ENCODE peak calls at places on chromosomes 13 and 19, in eight cellular contexts. N is thoracic aorta; E is naive thymus-derived CD4-positive, alpha-beta T cell; A is CD4-positive, alpha-beta memory T cell; O is GM23248; D is tibial artery; V is right lobe of liver; C is A549. I is an unnamed sample. For H3K9me3, the result is how much of the 10 kb centered on the place peaks cover.

GRCh38 chr13:25916119-25916518 is 135.7 kb downstream of the SHISA2 start:
- DNase-seq in N (no peak), E (no peak), A (no peak), O (no peak), D (no peak), V (no peak), C (no peak), I (no peak)

GRCh38 chr13:109569938-109570711 is 216.3 kb downstream of the IRS2 start:
- DNase-seq in N (no peak), E (peak), A (peak), O (no peak), D (no peak), V (no peak), C (no peak), I (no peak)

GRCh38 chr13:113856716-113857065 is 7.2 kb downstream of the GAS6 start:
- DNase-seq in N (no peak), E (no peak), A (no peak), O (peak), D (peak), V (peak), C (no peak), I (no peak)

GRCh38 chr19:46834984-46835383 is 15.7 kb downstream of the AP2S1 start:
- DNase-seq in N (no peak), E (no peak), A (no peak), O (no peak), D (no peak), V (no peak), C (no peak), I (no peak)

GRCh38 chr13:30617315-30618185 is at the start of gene USPL1:
- DNase-seq in N (peak), E (peak), A (peak), O (peak), D (peak), V (peak), C (peak), I (peak)

GRCh38 chr13:112700291-112701060 is 10.6 kb downstream of the ATP11A start:
- DNase-seq in N (no peak), E (no peak), A (no peak), O (no peak), D (peak), V (no peak), C (no peak), I (no peak)

GRCh38 chr19:2041436-2041685 is 9.7 kb downstream of the MKNK2 start:
- DNase-seq in N (no peak), E (no peak), A (no peak), O (no peak), D (no peak), V (no peak), C (no peak), I (no peak)

GRCh38 chr19:45641274-45642105 is 2.3 kb upstream of the EML2 start:
- DNase-seq in N (no peak), E (no peak), A (peak), O (peak), D (peak), V (peak), C (peak), I (peak)

GRCh38 chr13:43127827-43128226 is 104.4 kb downstream of the DNAJC15 start:
- DNase-seq in N (no peak), E (no peak), A (no peak), O (no peak), D (no peak), V (no peak), C (no peak), I (no peak)

GRCh38 chr13:34931572-34931971 is 10.5 kb upstream of the NBEA start:
- DNase-seq in N (no peak), E (no peak), A (no peak), O (peak), D (no peak), V (no peak), C (no peak), I (no peak)

GRCh38 chr19:40358773-40359172 is 10.3 kb downstream of the PLD3 start:
- DNase-seq in N (no peak), E (no peak), A (no peak), O (no peak), D (no peak), V (peak), C (no peak), I (no peak)

GRCh38 chr19:52959613-52960295 is 2.9 kb downstream of the ZNF816 start:
- DNase-seq in N (no peak), E (no peak), A (no peak), O (no peak), D (peak), V (no peak), C (no peak), I (no peak)

GRCh38 chr19:17873661-17874422 is 2.1 kb downstream of the SLC5A5 start:
- DNase-seq in N (no peak), E (peak), A (peak), O (peak), D (no peak), V (no peak), C (peak), I (no peak)

GRCh38 chr13:46926856-46927625 is 30.2 kb upstream of the HTR2A start:
- DNase-seq in N (no peak), E (no peak), A (no peak), O (peak), D (no peak), V (no peak), C (no peak), I (no peak)

GRCh38 chr19:44196772-44197171 is 15.6 kb upstream of the ZNF227 start:
- DNase-seq in N (no peak), E (no peak), A (no peak), O (no peak), D (no peak), V (no peak), C (no peak), I (no peak)
- H3K9me3 ChIP-seq in N (under half), E (under half), A (under half), O (under half), D (under half), V (under half), C (under half), I (under half)

DNA sequence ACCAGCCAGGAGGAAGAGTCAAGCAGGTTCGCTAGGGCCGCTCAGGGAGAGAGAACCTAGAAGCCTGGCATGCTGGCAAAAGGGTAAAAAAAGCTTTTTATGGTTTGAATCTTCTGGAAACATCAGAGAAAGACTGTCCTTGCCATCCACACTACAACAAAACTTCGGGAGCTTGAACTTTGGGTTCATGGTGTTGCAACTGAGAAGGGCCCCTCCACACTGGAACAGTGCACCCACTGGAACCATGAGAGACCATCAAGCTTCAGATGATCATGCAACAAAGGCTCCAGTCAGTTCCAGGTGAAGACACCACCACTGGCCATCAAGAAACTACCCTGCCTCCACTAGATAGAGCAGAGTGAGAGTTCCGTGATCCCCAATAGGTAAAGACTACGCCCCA is 170.1 kb downstream of the RGCC start:
- DNase-seq in N (no peak), E (no peak), A (no peak), O (no peak), D (no peak), V (no peak), C (no peak), I (no peak)
- H3K9me3 ChIP-seq in N (under half), E (under half), A (under half), O (under half), D (under half), V (under half), C (under half), I (under half)

GRCh38 chr19:58085348-58085875 is 12.6 kb downstream of the ZSCAN18 start:
- DNase-seq in N (no peak), E (no peak), A (no peak), O (no peak), D (no peak), V (no peak), C (no peak), I (no peak)

GRCh38 chr19:58089846-58090245 is 8.2 kb downstream of the ZSCAN18 start:
- DNase-seq in N (no peak), E (no peak), A (no peak), O (no peak), D (no peak), V (no peak), C (no peak), I (no peak)

GRCh38 chr19:58084596-58085347 is 13.3 kb downstream of the ZSCAN18 start:
- DNase-seq in N (no peak), E (no peak), A (no peak), O (no peak), D (no peak), V (no peak), C (no peak), I (no peak)

GRCh38 chr19:58088521-58089052 is 9.4 kb downstream of the ZSCAN18 start:
- DNase-seq in N (no peak), E (no peak), A (no peak), O (no peak), D (no peak), V (no peak), C (no peak), I (no peak)

GRCh38 chr19:58086825-58087710 is 11.0 kb downstream of the ZSCAN18 start:
- DNase-seq in N (no peak), E (no peak), A (no peak), O (no peak), D (no peak), V (no peak), C (no peak), I (no peak)
- H3K9me3 ChIP-seq in N (half or more), E (under half), A (under half), O (under half), D (half or more), V (under half), C (half or more), I (half or more)

DNA sequence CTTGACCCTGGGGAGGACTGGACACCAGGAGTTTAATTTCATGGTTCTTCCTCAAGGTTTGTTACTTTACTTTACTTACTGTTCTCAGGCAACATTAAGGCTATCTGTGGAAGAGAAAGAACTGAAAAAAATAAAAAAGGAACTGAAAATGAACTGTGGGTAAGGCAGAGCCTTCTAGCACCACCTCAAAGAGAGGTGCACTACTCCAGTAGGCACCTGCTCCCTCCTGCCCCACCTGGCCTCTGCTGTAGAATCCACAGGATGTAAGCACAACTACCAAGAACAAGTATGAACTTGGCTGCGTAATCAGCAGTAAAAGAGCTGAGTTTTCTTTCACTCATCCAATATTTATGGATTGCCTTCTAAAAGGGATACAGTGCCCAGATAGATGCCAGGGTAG is 12.2 kb downstream of the ZNF112 start:
- DNase-seq in N (no peak), E (no peak), A (no peak), O (no peak), D (no peak), V (no peak), C (no peak), I (no peak)
- H3K9me3 ChIP-seq in N (half or more), E (under half), A (under half), O (under half), D (under half), V (under half), C (half or more), I (half or more)

I was measured in heart right ventricle.